ENCODE peak calls at places on chromosomes 4 and X, in eight cellular contexts. F is IMR-90, L is GM23338, Z is right atrium auricular region, G is fibroblast of mammary gland, Q is lower lobe of right lung, P is left ventricle myocardium inferior, K is cardiac fibroblast. J is an unnamed sample.

GRCh38 chrX:22526339-22526738 is 253.6 kb downstream of the CBLL2 start:
- DNase-seq in F (peak; percentile 70), L (no peak), Z (no peak), G (peak; percentile 83), Q (no peak), P (no peak), K (peak; percentile 43), J (no peak)

GRCh38 chrX:41108684-41109205 is 23.5 kb downstream of the USP9X start:
- DNase-seq in F (no peak), L (peak; percentile 52), Z (no peak), G (no peak), Q (no peak), P (no peak), K (no peak), J (no peak)

GRCh38 chrX:109848451-109849050 is 115.5 kb upstream of the ACSL4 start:
- DNase-seq in F (no peak), L (peak; percentile 10), Z (no peak), G (no peak), Q (no peak), P (no peak), K (no peak), J (no peak)

GRCh38 chr4:170083546-170083945 is 6.2 kb downstream of the AADAT start:
- DNase-seq in F (no peak), L (no peak), Z (no peak), G (no peak), Q (no peak), P (no peak), K (no peak), J (no peak)

GRCh38 chr4:170591076-170591475 is 501.3 kb upstream of the AADAT start:
- DNase-seq in F (peak; percentile 0), L (peak; percentile 6), Z (no peak), G (peak; percentile 58), Q (no peak), P (no peak), K (no peak), J (no peak)

GRCh38 chr4:102823897-102824296 is 3.5 kb downstream of the UBE2D3 start:
- DNase-seq in F (peak; percentile 57), L (no peak), Z (no peak), G (peak; percentile 35), Q (no peak), P (no peak), K (no peak), J (no peak)

GRCh38 chr4:76061421-76061820 is 13.1 kb upstream of the ART3 start:
- DNase-seq in F (no peak), L (no peak), Z (no peak), G (no peak), Q (no peak), P (no peak), K (no peak), J (no peak)

GRCh38 chr4:38753021-38753806 is 29.6 kb downstream of the TLR10 start:
- DNase-seq in F (peak; percentile 99), L (peak; percentile 97), Z (peak; percentile 90), G (peak; percentile 98), Q (peak; percentile 62), P (peak; percentile 78), K (peak; percentile 99), J (peak; percentile 96)

GRCh38 chrX:39953879-39954278 is 143.9 kb downstream of the BCOR start:
- DNase-seq in F (peak; percentile 81), L (no peak), Z (no peak), G (peak; percentile 30), Q (peak; percentile 86), P (peak; percentile 72), K (peak; percentile 56), J (no peak)

GRCh38 chr4:86452323-86452995 is 92.6 kb upstream of the MAPK10 start:
- DNase-seq in F (peak; percentile 38), L (no peak), Z (no peak), G (peak; percentile 46), Q (no peak), P (no peak), K (peak; percentile 73), J (no peak)

GRCh38 chrX:152641256-152641875 is 3.7 kb downstream of the GABRQ start:
- DNase-seq in F (no peak), L (peak; percentile 84), Z (no peak), G (no peak), Q (no peak), P (no peak), K (no peak), J (no peak)

GRCh38 chr4:113316879-113317278 is 267.4 kb downstream of the ANK2 start:
- DNase-seq in F (no peak), L (peak; percentile 8), Z (no peak), G (peak; percentile 5), Q (no peak), P (no peak), K (no peak), J (no peak)

GRCh38 chrX:153646620-153647373 is at the start of gene DUSP9:
- DNase-seq in F (no peak), L (peak; percentile 66), Z (no peak), G (peak; percentile 2), Q (peak; percentile 40), P (no peak), K (peak; percentile 29), J (no peak)

GRCh38 chrX:94045724-94046123 is 371.7 kb downstream of the FAM133A start:
- DNase-seq in F (no peak), L (no peak), Z (no peak), G (no peak), Q (no peak), P (no peak), K (no peak), J (no peak)

GRCh38 chrX:21996872-21997271 is 35.3 kb upstream of the PHEX start:
- DNase-seq in F (peak; percentile 84), L (no peak), Z (no peak), G (peak; percentile 82), Q (no peak), P (no peak), K (peak; percentile 70), J (peak; percentile 2)

GRCh38 chr4:74661427-74662171 is 132.7 kb downstream of the BTC start:
- DNase-seq in F (peak; percentile 35), L (no peak), Z (no peak), G (peak; percentile 75), Q (no peak), P (no peak), K (peak; percentile 69), J (no peak)

GRCh38 chrX:55488559-55489314 is 911 bp downstream of the USP51 start:
- DNase-seq in F (peak; percentile 8), L (peak; percentile 65), Z (peak; percentile 75), G (peak; percentile 59), Q (peak; percentile 73), P (peak; percentile 66), K (peak; percentile 44), J (no peak)

GRCh38 chr4:182288534-182288933 is 45.3 kb downstream of the TENM3 start:
- DNase-seq in F (no peak), L (no peak), Z (no peak), G (no peak), Q (no peak), P (no peak), K (no peak), J (no peak)

GRCh38 chrX:32642283-32642682 is 569.1 kb downstream of the DMD start:
- DNase-seq in F (no peak), L (no peak), Z (no peak), G (no peak), Q (no peak), P (no peak), K (no peak), J (no peak)

GRCh38 chrX:9682456-9682855 is 83.2 kb downstream of the GPR143 start:
- DNase-seq in F (peak; percentile 61), L (peak; percentile 30), Z (no peak), G (peak; percentile 17), Q (no peak), P (no peak), K (peak; percentile 54), J (no peak)

GRCh38 chrX:102067966-102068723 is 57.3 kb upstream of the TCEAL2 start:
- DNase-seq in F (peak; percentile 16), L (peak; percentile 21), Z (no peak), G (peak; percentile 29), Q (no peak), P (no peak), K (peak; percentile 13), J (no peak)

GRCh38 chrX:71657267-71657666 is 10.1 kb upstream of the LOC101059915 start:
- DNase-seq in F (no peak), L (no peak), Z (no peak), G (peak; percentile 33), Q (no peak), P (no peak), K (no peak), J (no peak)
- H3K4me3 ChIP-seq in F (no peak overlapping the region), L (no peak overlapping the region), Z (no peak overlapping the region), G (no peak overlapping the region), Q (no peak overlapping the region), P (no peak overlapping the region), K (no peak overlapping the region), J (no peak overlapping the region)

GRCh38 chrX:126770179-126770578 is 49.4 kb upstream of the PRR32 start:
- DNase-seq in F (no peak), L (peak; percentile 53), Z (no peak), G (peak; percentile 2), Q (no peak), P (no peak), K (no peak), J (no peak)
- TF ChIP-seq CTCF in F (peak; percentile 23), L (peak; percentile 69), Z (peak; percentile 39), G (peak; percentile 37), Q (peak; percentile 45), P (peak; percentile 62), K (peak; percentile 14), J (no peak)

DNA sequence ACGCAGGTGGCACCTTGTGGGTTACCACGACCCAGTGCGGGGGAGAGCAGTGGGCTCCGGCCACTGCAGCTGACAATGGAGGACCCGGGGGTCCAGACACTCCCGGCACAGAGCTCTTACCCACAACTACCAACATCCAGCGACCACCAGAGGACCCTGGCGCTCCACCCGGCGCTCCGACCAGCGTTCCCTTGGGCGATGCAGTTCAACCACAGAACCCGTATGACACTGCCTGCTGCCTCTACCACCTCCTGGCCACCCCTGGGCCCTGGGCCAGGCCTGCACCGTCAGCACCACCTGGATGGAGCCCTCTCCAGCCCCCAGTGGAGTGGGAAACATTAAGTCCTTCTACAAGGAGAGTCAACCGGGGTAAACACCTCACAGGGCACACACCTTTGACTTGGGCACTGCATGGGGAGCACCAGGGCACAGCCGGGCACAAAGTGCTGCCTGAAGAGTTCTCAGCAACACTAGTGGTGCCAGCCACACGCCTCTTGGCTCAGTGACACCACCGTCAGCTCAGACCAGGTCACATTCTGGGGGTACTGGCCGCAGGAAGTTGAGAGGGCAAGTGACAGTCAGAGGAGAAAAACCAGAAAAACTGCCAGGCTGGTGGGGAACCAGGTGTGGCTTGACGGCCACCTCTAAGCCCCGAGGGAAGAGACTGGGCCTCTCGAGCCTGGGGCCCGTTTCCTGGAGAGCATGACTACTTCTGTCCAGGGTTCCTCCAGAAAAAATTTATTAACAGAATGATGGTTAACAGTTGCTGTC is 2.6 kb downstream of the CTBP1 start:
- DNase-seq in F (no peak), L (no peak), Z (no peak), G (no peak), Q (peak; percentile 76), P (peak; percentile 26), K (no peak), J (no peak)
- H3K4me3 ChIP-seq in F (no peak overlapping the region), L (no peak overlapping the region), Z (no peak overlapping the region), G (peak overlapping the region; percentile 73), Q (peak overlapping the region; percentile 95), P (peak overlapping the region; percentile 97), K (peak overlapping the region; percentile 76), J (peak overlapping the region; percentile 77)

DNA sequence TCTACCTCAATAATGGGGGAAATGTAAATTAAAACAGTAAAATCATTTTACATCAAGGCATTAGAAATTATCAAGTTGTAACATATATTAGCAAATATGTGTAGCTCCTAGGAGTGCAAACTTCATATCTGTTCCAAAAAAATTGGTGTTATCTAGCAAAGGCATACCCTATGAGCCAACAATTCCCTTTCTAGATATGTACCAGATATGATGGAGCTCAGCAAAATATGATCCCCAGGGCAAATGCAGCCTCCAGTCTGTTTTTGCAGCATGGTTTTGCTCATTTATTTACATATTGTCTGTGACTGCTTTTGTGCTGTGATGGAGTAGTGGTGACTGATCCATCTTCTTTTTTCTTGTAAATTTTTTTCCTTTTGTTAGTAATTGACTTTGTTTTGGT is 41.0 kb downstream of the CEP135 start:
- DNase-seq in F (no peak), L (no peak), Z (no peak), G (no peak), Q (no peak), P (no peak), K (no peak), J (no peak)
- TF ChIP-seq CTCF in F (no peak), L (no peak), Z (no peak), G (no peak), Q (no peak), P (no peak), K (no peak), J (no peak)

J was measured in AG09309.